ENCODE peak calls at places on chromosomes 11 and 22, in four cellular contexts. A, N, J and X are unnamed samples.

GRCh38 chr11:57387284-57388030 is 3.0 kb downstream of the PRG2 start:
- DNase-seq in A (no peak), N (no peak), J (no peak), X (no peak)

GRCh38 chr11:115276182-115276581 is 228.0 kb downstream of the CADM1 start:
- DNase-seq in A (no peak), N (no peak), J (no peak), X (no peak)

GRCh38 chr11:133134561-133135173 is 397.6 kb downstream of the OPCML start:
- DNase-seq in A (no peak), N (peak), J (peak), X (no peak)

GRCh38 chr11:121478226-121478894 is 25.6 kb upstream of the SORL1-AS1 start:
- DNase-seq in A (no peak), N (no peak), J (peak), X (no peak)

GRCh38 chr11:69967484-69967883 is 110.6 kb upstream of the ANO1 start:
- DNase-seq in A (no peak), N (no peak), J (no peak), X (no peak)

GRCh38 chr22:40436460-40437431 is 66.4 kb downstream of the SGSM3 start:
- DNase-seq in A (no peak), N (no peak), J (no peak), X (no peak)

GRCh38 chr22:30969532-30970355 is 679 bp downstream of the TUG1 start:
- DNase-seq in A (no peak), N (no peak), J (no peak), X (no peak)

GRCh38 chr11:10809373-10810199 is 860 bp upstream of the EIF4G2 start:
- DNase-seq in A (no peak), N (peak), J (no peak), X (peak)

GRCh38 chr11:46290021-46290420 is 12.6 kb downstream of the CREB3L1 start:
- DNase-seq in A (no peak), N (no peak), J (no peak), X (no peak)

GRCh38 chr22:38570841-38571364 is 920 bp upstream of the DMC1 start:
- DNase-seq in A (no peak), N (peak), J (peak), X (peak)

GRCh38 chr22:45090364-45090960 is 73.3 kb upstream of the NUP50 start:
- DNase-seq in A (no peak), N (no peak), J (no peak), X (no peak)

GRCh38 chr22:39351689-39352214 is 2.0 kb downstream of the SYNGR1 start:
- DNase-seq in A (no peak), N (peak), J (no peak), X (peak)

GRCh38 chr22:31049815-31050420 is 31.2 kb upstream of the SMTN start:
- DNase-seq in A (no peak), N (no peak), J (no peak), X (no peak)

GRCh38 chr11:19419813-19420212 is 179.1 kb upstream of the E2F8 start:
- DNase-seq in A (no peak), N (no peak), J (no peak), X (no peak)

GRCh38 chr11:69691449-69691848 is 12.4 kb downstream of the FGF19 start:
- DNase-seq in A (no peak), N (no peak), J (no peak), X (peak)

GRCh38 chr11:118841469-118842222 is 42.0 kb upstream of the CXCR5 start:
- DNase-seq in A (no peak), N (no peak), J (no peak), X (no peak)

GRCh38 chr11:38598413-38598812 is 2000.4 kb upstream of the RAG2 start:
- DNase-seq in A (no peak), N (no peak), J (no peak), X (no peak)

GRCh38 chr11:115503083-115503885 is 931 bp downstream of the CADM1 start:
- DNase-seq in A (peak), N (peak), J (peak), X (peak)

GRCh38 chr11:12158926-12159325 is 48.5 kb downstream of the MICAL2 start:
- DNase-seq in A (no peak), N (no peak), J (no peak), X (no peak)

GRCh38 chr11:120832609-120833221 is 191.2 kb upstream of the TBCEL start:
- DNase-seq in A (no peak), N (no peak), J (no peak), X (peak)

GRCh38 chr11:78371221-78371899 is 46.3 kb downstream of the GAB2 start:
- DNase-seq in A (no peak), N (no peak), J (no peak), X (no peak)

GRCh38 chr11:86743223-86744118 is 56.9 kb upstream of the PRSS23 start:
- DNase-seq in A (peak), N (no peak), J (no peak), X (no peak)

GRCh38 chr11:36077886-36078685 is 134.2 kb downstream of the LDLRAD3 start:
- DNase-seq in A (no peak), N (no peak), J (no peak), X (no peak)

GRCh38 chr22:25475554-25476022 is 88.9 kb upstream of the GRK3 start:
- DNase-seq in A (no peak), N (no peak), J (no peak), X (no peak)

GRCh38 chr11:33160147-33160546 is 1.1 kb downstream of the CSTF3 start:
- DNase-seq in A (no peak), N (no peak), J (no peak), X (no peak)

GRCh38 chr22:28024422-28024888 is 105.4 kb upstream of the PITPNB start:
- DNase-seq in A (peak), N (no peak), J (peak), X (peak)

GRCh38 chr22:47269689-47270088 is 507.2 kb downstream of the TBC1D22A start:
- DNase-seq in A (no peak), N (no peak), J (no peak), X (no peak)

GRCh38 chr11:11422291-11423128 is 69.5 kb upstream of the CSNK2A3 start:
- DNase-seq in A (no peak), N (no peak), J (no peak), X (no peak)

GRCh38 chr11:101915811-101916291 is 471 bp downstream of the ANGPTL5 start:
- DNase-seq in A (no peak), N (no peak), J (no peak), X (no peak)

GRCh38 chr11:110712643-110713468 is 619 bp upstream of the ARHGAP20 start:
- DNase-seq in A (no peak), N (no peak), J (no peak), X (no peak)

GRCh38 chr11:107177106-107177477 is 158.8 kb upstream of the GUCY1A2 start:
- DNase-seq in A (no peak), N (no peak), J (no peak), X (no peak)

GRCh38 chr22:30717331-30717921 is 22.8 kb downstream of the OSBP2 start:
- DNase-seq in A (no peak), N (no peak), J (no peak), X (no peak)

GRCh38 chr11:124740277-124740882 is 638 bp downstream of the NRGN start:
- DNase-seq in A (no peak), N (peak), J (no peak), X (peak)

GRCh38 chr11:72635309-72635915 is 38.8 kb downstream of the PDE2A start:
- DNase-seq in A (no peak), N (no peak), J (no peak), X (no peak)

DNA sequence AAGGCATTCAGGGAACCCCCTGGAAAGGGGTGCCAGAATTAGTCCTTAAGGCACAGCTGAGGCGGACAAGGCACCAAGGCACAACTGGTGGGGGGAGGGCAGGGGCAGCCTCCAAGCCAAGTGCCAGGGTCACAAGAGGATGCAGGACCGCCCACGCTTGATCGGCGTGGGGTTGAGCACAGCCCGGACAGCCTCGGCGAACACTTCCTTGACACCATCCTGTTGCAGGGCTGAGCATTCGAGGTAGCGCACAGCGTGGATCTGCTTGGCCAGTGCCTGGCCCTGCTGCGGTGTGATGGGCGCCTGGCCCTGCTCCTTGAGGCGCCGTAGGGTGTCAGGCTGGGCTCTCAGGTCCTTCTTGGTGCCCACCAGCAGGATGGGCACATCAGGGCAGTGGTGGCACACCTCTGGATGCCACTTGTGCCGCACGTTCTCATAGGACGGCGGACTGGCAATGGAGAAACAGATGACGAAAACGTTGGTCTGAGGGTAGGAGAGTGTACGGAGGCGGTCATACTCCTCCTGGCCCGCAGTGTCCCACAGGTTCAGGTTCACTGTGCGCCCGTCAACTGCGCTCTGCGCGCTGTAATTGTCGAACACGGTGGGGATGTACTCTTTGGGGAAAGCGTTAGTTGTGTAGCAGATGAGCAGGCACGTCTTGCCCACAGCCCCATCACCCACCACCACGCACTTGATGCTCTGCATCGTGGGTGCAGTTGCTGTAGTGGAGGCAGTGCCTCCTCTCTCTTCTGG is 13.1 kb downstream of the RHOG start:
- DNase-seq in A (no peak), N (no peak), J (no peak), X (no peak)
- TF ChIP-seq POLR2A in A (no peak), N (no peak), J (no peak), X (no peak)

GRCh38 chr11:64875369-64876225 is 2.8 kb downstream of the EHD1 start:
- DNase-seq in A (no peak), N (no peak), J (no peak), X (peak)

GRCh38 chr11:64874308-64874707 is 4.1 kb downstream of the EHD1 start:
- DNase-seq in A (no peak), N (no peak), J (no peak), X (peak)

GRCh38 chr11:64876226-64876750 is 2.1 kb downstream of the EHD1 start:
- DNase-seq in A (no peak), N (no peak), J (no peak), X (peak)

GRCh38 chr11:64872790-64873488 is 5.5 kb downstream of the EHD1 start:
- DNase-seq in A (no peak), N (no peak), J (no peak), X (no peak)

GRCh38 chr11:64874841-64875240 is 3.6 kb downstream of the EHD1 start:
- DNase-seq in A (no peak), N (no peak), J (no peak), X (peak)
- H3K4me3 ChIP-seq in A (peak), N (no peak), J (no peak), X (peak)

DNA sequence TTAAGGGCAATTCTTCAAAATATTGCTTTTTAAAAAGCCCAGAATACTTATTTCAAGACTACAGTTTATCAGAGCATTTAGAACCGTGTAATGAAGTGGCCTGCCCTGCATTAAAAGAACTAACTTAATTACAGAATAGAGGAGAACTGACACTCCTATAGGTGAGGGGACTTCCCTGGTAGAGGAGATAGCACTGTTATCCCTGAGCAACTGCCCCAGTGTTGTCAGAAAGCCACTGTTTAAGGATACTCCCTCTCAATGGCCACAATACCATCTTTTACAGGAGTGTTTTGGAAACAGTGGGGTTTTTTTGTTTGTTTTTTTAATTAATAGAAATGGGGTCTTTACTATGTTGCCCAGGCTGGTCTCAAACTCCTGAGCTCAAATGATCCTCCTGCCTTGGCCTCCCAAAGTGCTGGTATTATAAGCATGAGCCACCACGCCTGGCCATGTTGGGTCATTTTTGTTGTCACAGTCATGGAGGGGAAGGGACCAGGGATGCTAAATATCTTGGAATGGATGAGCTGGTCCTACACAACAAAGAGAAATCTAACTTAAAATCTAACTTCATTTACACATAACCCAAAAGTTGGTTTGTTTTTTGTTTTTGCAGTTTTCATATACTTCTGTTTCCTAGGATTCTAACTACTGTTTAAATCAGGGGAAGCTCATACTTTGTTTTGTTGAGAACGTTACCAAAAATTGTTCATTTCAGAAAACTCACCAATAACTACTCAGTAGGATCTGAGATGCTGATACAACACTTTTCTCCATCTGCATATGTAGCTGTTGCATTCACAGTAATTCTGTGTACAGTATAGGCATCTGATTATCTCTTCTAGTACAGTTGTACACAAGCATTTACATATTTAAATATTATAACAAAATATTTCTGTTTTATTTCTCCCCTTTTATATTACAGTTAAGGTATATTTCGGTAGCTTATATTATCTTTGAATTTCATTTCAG is 8.1 kb downstream of the RPL27A start:
- DNase-seq in A (no peak), N (no peak), J (no peak), X (no peak)
- TF ChIP-seq POLR2A in A (no peak), N (no peak), J (no peak), X (no peak)

GRCh38 chr11:82960779-82961143 is 59.2 kb downstream of the DDIAS start:
- DNase-seq in A (no peak), N (no peak), J (no peak), X (no peak)

GRCh38 chr11:82960000-82960778 is 58.7 kb downstream of the DDIAS start:
- DNase-seq in A (no peak), N (no peak), J (no peak), X (no peak)
- H3K4me3 ChIP-seq in A (no peak), N (no peak), J (no peak), X (no peak)

GRCh38 chr11:113314389-113315301 is at the start of gene TTC12:
- DNase-seq in A (peak), N (peak), J (peak), X (peak)
- TF ChIP-seq POLR2A in A (peak), N (no peak), J (peak), X (no peak)

GRCh38 chr11:95152878-95153856 is 63.5 kb downstream of the ENDOD1 start:
- DNase-seq in A (no peak), N (no peak), J (no peak), X (peak)
- H3K4me3 ChIP-seq in A (peak), N (no peak), J (no peak), X (peak)

GRCh38 chr11:61334434-61335354 is 1.7 kb downstream of the TKFC start:
- DNase-seq in A (no peak), N (no peak), J (no peak), X (no peak)
- TF ChIP-seq POLR2A in A (no peak), N (no peak), J (no peak), X (no peak)

GRCh38 chr11:6745465-6746015 is 26.2 kb downstream of the OR2AG2 start:
- DNase-seq in A (no peak), N (no peak), J (no peak), X (no peak)
- H3K4me3 ChIP-seq in A (peak), N (peak), J (no peak), X (peak)

GRCh38 chr11:83437939-83438338 is 151.8 kb upstream of the CCDC90B start:
- DNase-seq in A (no peak), N (no peak), J (no peak), X (no peak)
- TF ChIP-seq POLR2A in A (no peak), N (no peak), J (no peak), X (no peak)

GRCh38 chr22:22720201-22720723 is 75.8 kb downstream of the GGTLC2 start:
- DNase-seq in A (no peak), N (no peak), J (no peak), X (no peak)
- H3K4me3 ChIP-seq in A (no peak), N (no peak), J (no peak), X (no peak)